ENCODE peak calls at places on chromosomes 4 and X, in nine cellular contexts. U is NCI-H1092; Y is AG08395; K is progenitor cell of endocrine pancreas; Z is ecto neural progenitor cell; W is CD8-positive, alpha-beta T cell; A is left ventricle myocardium superior; R is stromal cell of bone marrow; J is NCI-H82. S is an unnamed sample.

GRCh38 chr4:103075435-103075893 is 1.1 kb downstream of the SLC9B2 start:
- DNase-seq in K (no peak), Z (no peak), U (no peak), A (no peak), J (peak), W (no peak), Y (peak), R (no peak), S (no peak)

GRCh38 chr4:111707491-111707890 is 437.8 kb upstream of the FAM241A start:
- DNase-seq in A (no peak), R (no peak), Z (no peak), K (no peak), Y (no peak), U (no peak), J (no peak), W (no peak), S (no peak)

GRCh38 chr4:42519803-42520417 is 122.6 kb downstream of the SHISA3 start:
- DNase-seq in K (peak), J (peak), Z (no peak), A (no peak), Y (peak), R (peak), W (peak), U (peak), S (peak)

GRCh38 chr4:112322866-112323265 is 25.7 kb downstream of the ALPK1 start:
- DNase-seq in R (no peak), W (no peak), Y (no peak), Z (no peak), U (no peak), J (no peak), K (no peak), A (no peak), S (peak)

GRCh38 chr4:142126890-142127497 is 490.6 kb downstream of the IL15 start:
- DNase-seq in J (peak), U (peak), R (peak), Y (peak), W (peak), K (peak), Z (peak), A (no peak), S (peak)

GRCh38 chr4:171473155-171473554 is 340.0 kb upstream of the GALNTL6 start:
- DNase-seq in Y (no peak), A (no peak), R (no peak), K (no peak), U (no peak), J (no peak), Z (no peak), W (no peak), S (no peak)

GRCh38 chr4:100462206-100462605 is 55.6 kb downstream of the EMCN start:
- DNase-seq in A (no peak), R (peak), W (no peak), U (no peak), Y (no peak), J (no peak), Z (no peak), K (no peak), S (no peak)

GRCh38 chrX:48521353-48522243 is at the start of gene EBP:
- DNase-seq in R (peak), K (peak), Y (peak), A (peak), W (peak), U (peak), Z (peak), J (peak), S (peak)

GRCh38 chr4:156685308-156685707 is 286.3 kb downstream of the PDGFC start:
- DNase-seq in J (peak), A (no peak), Z (no peak), R (no peak), W (no peak), Y (no peak), K (no peak), U (no peak), S (no peak)

GRCh38 chr4:77025643-77026321 is 50.0 kb downstream of the CCNI start:
- DNase-seq in Y (peak), R (peak), J (no peak), Z (no peak), K (no peak), W (no peak), A (no peak), U (no peak), S (no peak)

GRCh38 chr4:184347251-184348239 is 126.8 kb downstream of the IRF2 start:
- DNase-seq in Y (peak), J (no peak), W (no peak), Z (peak), R (no peak), K (no peak), A (peak), U (no peak), S (peak)

GRCh38 chr4:153771058-153771457 is 11.2 kb upstream of the RNF175 start:
- DNase-seq in R (no peak), W (no peak), Z (no peak), K (no peak), A (no peak), U (no peak), Y (no peak), J (no peak), S (no peak)

GRCh38 chrX:110384490-110384889 is 25.8 kb downstream of the RTL9 start:
- DNase-seq in W (no peak), Y (peak), K (no peak), J (no peak), Z (no peak), R (peak), U (no peak), A (no peak), S (no peak)

GRCh38 chrX:115960440-115961084 is 210.0 kb upstream of the AGTR2 start:
- DNase-seq in Y (no peak), Z (no peak), J (peak), R (no peak), K (no peak), A (no peak), U (no peak), W (no peak), S (no peak)

GRCh38 chr4:89283226-89283974 is 24.2 kb downstream of the GPRIN3 start:
- DNase-seq in Y (no peak), K (no peak), R (no peak), A (no peak), U (no peak), W (no peak), J (no peak), Z (no peak), S (no peak)

GRCh38 chrX:125248931-125249330 is 70.7 kb upstream of the TEX13C start:
- DNase-seq in R (no peak), J (no peak), K (no peak), A (no peak), U (no peak), Z (no peak), W (no peak), Y (no peak), S (no peak)

GRCh38 chr4:148369919-148370318 is 72.3 kb downstream of the NR3C2 start:
- DNase-seq in Y (no peak), J (no peak), K (no peak), R (no peak), A (no peak), W (no peak), U (no peak), Z (no peak), S (no peak)

GRCh38 chr4:77990456-77990855 is 66.7 kb upstream of the FRAS1 start:
- DNase-seq in R (no peak), Y (no peak), A (no peak), W (no peak), K (no peak), J (no peak), U (no peak), Z (no peak), S (no peak)

GRCh38 chr4:48640699-48641098 is 139.4 kb downstream of the FRYL start:
- DNase-seq in Y (no peak), U (no peak), A (no peak), Z (no peak), K (no peak), J (peak), W (no peak), R (no peak), S (no peak)

GRCh38 chr4:188781655-188782054 is 642.4 kb downstream of the TRIML1 start:
- DNase-seq in U (no peak), Z (no peak), J (no peak), Y (no peak), R (no peak), A (no peak), W (no peak), K (no peak), S (no peak)

GRCh38 chrX:69029696-69030245 is 135.5 kb downstream of the PJA1 start:
- DNase-seq in U (no peak), R (no peak), A (no peak), Z (peak), J (no peak), W (no peak), Y (no peak), K (no peak), S (no peak)

GRCh38 chr4:170581322-170581721 is 491.6 kb upstream of the AADAT start:
- DNase-seq in Y (no peak), Z (no peak), J (peak), U (no peak), A (no peak), R (no peak), K (no peak), W (no peak), S (no peak)

GRCh38 chr4:146370841-146371240 is 150.9 kb downstream of the SLC10A7 start:
- DNase-seq in J (no peak), K (no peak), Z (no peak), W (no peak), U (no peak), A (no peak), Y (no peak), R (no peak), S (no peak)

GRCh38 chr4:8155660-8156421 is 2.8 kb downstream of the ABLIM2 start:
- DNase-seq in K (no peak), W (no peak), U (no peak), Z (no peak), A (peak), J (no peak), R (no peak), Y (no peak), S (no peak)

GRCh38 chr4:39255916-39256315 is 73.6 kb downstream of the WDR19 start:
- DNase-seq in J (peak), Y (no peak), Z (no peak), U (no peak), A (no peak), W (no peak), K (no peak), R (no peak), S (no peak)

GRCh38 chr4:156495109-156495508 is 476.5 kb downstream of the PDGFC start:
- DNase-seq in Z (no peak), W (no peak), R (no peak), A (no peak), K (no peak), U (no peak), Y (peak), J (no peak), S (no peak)

GRCh38 chr4:182916483-182917181 is 554 bp downstream of the DCTD start:
- DNase-seq in R (no peak), W (peak), J (peak), K (no peak), U (no peak), A (peak), Y (peak), Z (peak), S (peak)

GRCh38 chrX:48531359-48531954 is 8.1 kb upstream of the TBC1D25 start:
- DNase-seq in W (no peak), K (no peak), Z (no peak), U (no peak), Y (peak), J (peak), A (no peak), R (peak), S (no peak)

GRCh38 chr4:153553820-153554173 is 87.6 kb downstream of the TMEM131L start:
- DNase-seq in Y (peak), Z (no peak), A (no peak), W (no peak), U (no peak), J (no peak), R (no peak), K (no peak), S (no peak)

GRCh38 chrX:101219840-101220191 is 230 bp downstream of the DRP2 start:
- DNase-seq in Y (no peak), W (no peak), K (no peak), Z (no peak), R (no peak), U (no peak), J (no peak), A (no peak), S (peak)

GRCh38 chr4:1323635-1324442 is 23.2 kb upstream of the UVSSA start:
- DNase-seq in K (no peak), Y (peak), U (no peak), J (no peak), W (no peak), Z (no peak), R (peak), A (no peak), S (no peak)

GRCh38 chr4:75058486-75058885 is 125.6 kb downstream of the PARM1 start:
- DNase-seq in A (no peak), Z (no peak), R (no peak), K (no peak), Y (no peak), U (no peak), J (no peak), W (no peak), S (no peak)